ENCODE peak calls at places on chromosomes 5 and 9, in nine cellular contexts. H is occipital lobe; Y is brain microvascular endothelial cell; T is AG08396; P is stimulated activated CD4-positive, alpha-beta T cell treated with anti-CD3 and anti-CD28 coated beads, Interleukin-2, amount 100 ng/mL, for 48 hours; A is mesenteric fat pad; F is NCI-H524; K is cardiac fibroblast; E is activated CD4-positive, alpha-beta T cell treated with anti-CD3 and anti-CD28 coated beads, Interleukin-2, amount 50 U/mL, for 1 hour. Z is an unnamed sample.

GRCh38 chr5:169942181-169942580 is 38.1 kb downstream of the INSYN2B start:
- DNase-seq in H (no peak), Y (no peak), T (no peak), P (no peak), A (no peak), F (no peak), K (no peak), E (no peak), Z (no peak)

GRCh38 chr5:125083932-125084331 is 337.5 kb upstream of the ZNF608 start:
- DNase-seq in H (no peak), Y (peak; percentile 19), T (peak; percentile 68), P (no peak), A (no peak), F (no peak), K (peak; percentile 92), E (no peak), Z (no peak)

GRCh38 chr5:79845448-79846197 is 145.4 kb downstream of the MTX3 start:
- DNase-seq in H (no peak), Y (peak; percentile 5), T (peak; percentile 71), P (no peak), A (no peak), F (no peak), K (peak; percentile 62), E (no peak), Z (no peak)

GRCh38 chr5:157855404-157855994 is 3.4 kb downstream of the CLINT1 start:
- DNase-seq in H (no peak), Y (peak; percentile 58), T (peak; percentile 68), P (no peak), A (no peak), F (peak; percentile 65), K (peak; percentile 69), E (peak; percentile 12), Z (peak; percentile 13)

GRCh38 chr5:74953961-74954720 is 88.0 kb upstream of the FAM169A start:
- DNase-seq in H (no peak), Y (peak; percentile 37), T (peak; percentile 29), P (no peak), A (no peak), F (no peak), K (peak; percentile 55), E (no peak), Z (no peak)

GRCh38 chr5:141850183-141850768 is 27.9 kb downstream of the PCDH1 start:
- DNase-seq in H (no peak), Y (peak; percentile 24), T (peak; percentile 94), P (peak; percentile 13), A (no peak), F (peak; percentile 48), K (peak; percentile 41), E (peak; percentile 36), Z (peak; percentile 42)

GRCh38 chr5:156331845-156332244 is 4.9 kb downstream of the SGCD start:
- DNase-seq in H (no peak), Y (no peak), T (no peak), P (no peak), A (no peak), F (no peak), K (no peak), E (no peak), Z (no peak)

GRCh38 chr9:98215266-98215665 is 22.8 kb upstream of the CORO2A start:
- DNase-seq in H (no peak), Y (no peak), T (no peak), P (no peak), A (no peak), F (no peak), K (no peak), E (no peak), Z (no peak)

GRCh38 chr9:93677641-93678136 is 101.3 kb downstream of the PHF2 start:
- DNase-seq in H (no peak), Y (no peak), T (no peak), P (no peak), A (peak; percentile 69), F (no peak), K (no peak), E (no peak), Z (peak; percentile 1)

GRCh38 chr5:90134892-90135291 is 274.7 kb downstream of the CETN3 start:
- DNase-seq in H (no peak), Y (peak; percentile 91), T (peak; percentile 10), P (no peak), A (no peak), F (no peak), K (peak; percentile 86), E (no peak), Z (no peak)

GRCh38 chr9:117784996-117785395 is 80.8 kb downstream of the TLR4 start:
- DNase-seq in H (no peak), Y (no peak), T (no peak), P (no peak), A (no peak), F (peak; percentile 94), K (no peak), E (no peak), Z (no peak)

GRCh38 chr5:113202904-113203716 is 226.5 kb downstream of the DCP2 start:
- DNase-seq in H (no peak), Y (peak; percentile 94), T (no peak), P (no peak), A (no peak), F (peak; percentile 82), K (peak; percentile 68), E (no peak), Z (no peak)

GRCh38 chr5:76716456-76717157 is 681 bp downstream of the F2R start:
- DNase-seq in H (no peak), Y (peak; percentile 38), T (peak; percentile 28), P (no peak), A (no peak), F (no peak), K (peak; percentile 50), E (no peak), Z (peak; percentile 13)

GRCh38 chr5:114744406-114744805 is 382.5 kb downstream of the KCNN2 start:
- DNase-seq in H (no peak), Y (no peak), T (no peak), P (no peak), A (no peak), F (no peak), K (no peak), E (no peak), Z (no peak)

GRCh38 chr9:79256691-79257213 is 315.0 kb upstream of the TLE4 start:
- DNase-seq in H (peak; percentile 3), Y (no peak), T (peak; percentile 20), P (no peak), A (no peak), F (peak; percentile 55), K (peak; percentile 11), E (no peak), Z (no peak)

GRCh38 chr5:127386557-127386956 is 96.0 kb downstream of the MEGF10 start:
- DNase-seq in H (no peak), Y (peak; percentile 77), T (peak; percentile 12), P (no peak), A (no peak), F (no peak), K (peak; percentile 85), E (no peak), Z (no peak)

GRCh38 chr9:130570200-130570599 is 9.2 kb upstream of the FUBP3 start:
- DNase-seq in H (no peak), Y (peak; percentile 37), T (no peak), P (no peak), A (no peak), F (no peak), K (peak; percentile 48), E (no peak), Z (no peak)

GRCh38 chr5:57216714-57217113 is 42.9 kb downstream of the GPBP1 start:
- DNase-seq in H (no peak), Y (no peak), T (no peak), P (no peak), A (no peak), F (no peak), K (peak; percentile 85), E (no peak), Z (no peak)

GRCh38 chr9:107180206-107180605 is 102.9 kb upstream of the RAD23B start:
- DNase-seq in H (no peak), Y (no peak), T (no peak), P (no peak), A (no peak), F (peak; percentile 83), K (peak; percentile 14), E (no peak), Z (no peak)

GRCh38 chr5:171475551-171476035 is 56.1 kb downstream of the FGF18 start:
- DNase-seq in H (no peak), Y (no peak), T (no peak), P (no peak), A (no peak), F (no peak), K (no peak), E (no peak), Z (no peak)

GRCh38 chr9:129343697-129344375 is 165.8 kb upstream of the IER5L start:
- DNase-seq in H (peak; percentile 36), Y (no peak), T (no peak), P (no peak), A (no peak), F (no peak), K (no peak), E (no peak), Z (no peak)

Z was measured in activated naive CD4-positive, alpha-beta T cell treated with Interleukin-2 at 50 U/mL for 16 hours.